ENCODE peak calls at places on chromosomes 13 and 19, in nine cellular contexts. A, Z, H, U, R, S, F, D and N are unnamed samples.

GRCh38 chr13:36872621-36873020 is 47.4 kb downstream of the SMAD9 start:
- DNase-seq in A (no peak), Z (no peak), H (peak), U (no peak), R (no peak), S (no peak), F (peak), D (no peak), N (no peak)

GRCh38 chr19:54708781-54709180 is 15.5 kb upstream of the KIR3DL3 start:
- DNase-seq in A (no peak), Z (no peak), H (no peak), U (no peak), R (no peak), S (no peak), F (no peak), D (peak), N (no peak)

GRCh38 chr13:65555973-65556372 is 1674.2 kb downstream of the PCDH9 start:
- DNase-seq in A (no peak), Z (no peak), H (no peak), U (no peak), R (no peak), S (no peak), F (no peak), D (peak), N (no peak)

GRCh38 chr19:14363203-14364097 is 17.8 kb upstream of the ADGRE5 start:
- DNase-seq in A (peak), Z (no peak), H (peak), U (no peak), R (no peak), S (peak), F (peak), D (no peak), N (no peak)

GRCh38 chr19:47330466-47330869 is 1.5 kb upstream of the C5AR2 start:
- DNase-seq in A (no peak), Z (no peak), H (no peak), U (no peak), R (no peak), S (no peak), F (no peak), D (no peak), N (no peak)

GRCh38 chr13:50179977-50180376 is 164.7 kb downstream of the KCNRG start:
- DNase-seq in A (no peak), Z (no peak), H (no peak), U (no peak), R (no peak), S (no peak), F (no peak), D (no peak), N (no peak)

GRCh38 chr19:7655581-7655980 is 13.3 kb upstream of the RETN start:
- DNase-seq in A (no peak), Z (no peak), H (no peak), U (no peak), R (no peak), S (no peak), F (no peak), D (no peak), N (no peak)

GRCh38 chr13:73248711-73249580 is 190.1 kb downstream of the KLF5 start:
- DNase-seq in A (no peak), Z (no peak), H (no peak), U (no peak), R (no peak), S (no peak), F (no peak), D (no peak), N (no peak)

GRCh38 chr13:36531746-36532486 is 99.6 kb downstream of the CCNA1 start:
- DNase-seq in A (no peak), Z (no peak), H (no peak), U (no peak), R (no peak), S (no peak), F (no peak), D (no peak), N (no peak)

GRCh38 chr13:113110048-113110851 is 4.7 kb downstream of the F7 start:
- DNase-seq in A (peak), Z (no peak), H (no peak), U (no peak), R (no peak), S (no peak), F (peak), D (no peak), N (peak)

GRCh38 chr13:42883771-42884170 is 102.4 kb downstream of the FAM216B start:
- DNase-seq in A (peak), Z (no peak), H (peak), U (no peak), R (no peak), S (no peak), F (peak), D (peak), N (no peak)

GRCh38 chr13:112683581-112683980 is 6.3 kb upstream of the ATP11A start:
- DNase-seq in A (no peak), Z (no peak), H (no peak), U (no peak), R (no peak), S (no peak), F (no peak), D (no peak), N (no peak)

GRCh38 chr13:80337706-80338105 is 3.2 kb downstream of the SPRY2 start:
- DNase-seq in A (no peak), Z (no peak), H (no peak), U (no peak), R (no peak), S (no peak), F (no peak), D (no peak), N (no peak)

GRCh38 chr13:91127995-91128394 is 219.5 kb upstream of the MIR17HG start:
- DNase-seq in A (no peak), Z (no peak), H (no peak), U (no peak), R (no peak), S (no peak), F (no peak), D (no peak), N (no peak)

GRCh38 chr19:16608290-16608704 is 19.7 kb downstream of the MED26 start:
- DNase-seq in A (no peak), Z (no peak), H (no peak), U (no peak), R (no peak), S (peak), F (no peak), D (no peak), N (no peak)

GRCh38 chr13:26377038-26377437 is 123.1 kb downstream of the CDK8 start:
- DNase-seq in A (peak), Z (no peak), H (no peak), U (no peak), R (no peak), S (no peak), F (peak), D (no peak), N (no peak)

GRCh38 chr13:87676254-87677042 is 5.3 kb downstream of the SLITRK5 start:
- DNase-seq in A (no peak), Z (no peak), H (no peak), U (no peak), R (no peak), S (no peak), F (no peak), D (no peak), N (no peak)

GRCh38 chr13:32984857-32985626 is 31.2 kb upstream of the KL start:
- DNase-seq in A (no peak), Z (no peak), H (no peak), U (no peak), R (no peak), S (no peak), F (no peak), D (no peak), N (no peak)

GRCh38 chr13:107361666-107362065 is 793.7 kb upstream of the ARGLU1 start:
- DNase-seq in A (no peak), Z (no peak), H (no peak), U (no peak), R (no peak), S (no peak), F (no peak), D (no peak), N (no peak)

GRCh38 chr13:49530452-49530851 is 34.7 kb downstream of the PHF11 start:
- DNase-seq in A (no peak), Z (no peak), H (no peak), U (no peak), R (no peak), S (no peak), F (no peak), D (no peak), N (no peak)

GRCh38 chr13:50365683-50366391 is 350.6 kb downstream of the KCNRG start:
- DNase-seq in A (no peak), Z (no peak), H (no peak), U (peak), R (peak), S (no peak), F (no peak), D (no peak), N (peak)

GRCh38 chr19:3656747-3657394 is 30.3 kb upstream of the CACTIN start:
- DNase-seq in A (peak), Z (no peak), H (no peak), U (no peak), R (no peak), S (no peak), F (no peak), D (no peak), N (no peak)

GRCh38 chr19:41323023-41323422 is 13.1 kb downstream of the CCDC97 start:
- DNase-seq in A (peak), Z (no peak), H (peak), U (no peak), R (no peak), S (no peak), F (peak), D (no peak), N (no peak)

GRCh38 chr13:51805313-51805712 is 1.4 kb upstream of the DHRS12 start:
- DNase-seq in A (no peak), Z (no peak), H (no peak), U (no peak), R (no peak), S (no peak), F (no peak), D (no peak), N (no peak)

GRCh38 chr13:82758056-82758455 is 1124.2 kb downstream of the SLITRK1 start:
- DNase-seq in A (no peak), Z (no peak), H (no peak), U (no peak), R (no peak), S (no peak), F (no peak), D (no peak), N (no peak)

GRCh38 chr19:4067396-4068057 is 828 bp upstream of the ZBTB7A start:
- DNase-seq in A (no peak), Z (no peak), H (no peak), U (no peak), R (no peak), S (no peak), F (peak), D (no peak), N (no peak)

GRCh38 chr19:45361608-45362007 is 8.8 kb downstream of the ERCC2 start:
- DNase-seq in A (no peak), Z (no peak), H (no peak), U (no peak), R (no peak), S (no peak), F (no peak), D (no peak), N (no peak)

GRCh38 chr19:45218887-45219780 is 26.1 kb downstream of the EXOC3L2 start:
- DNase-seq in A (no peak), Z (no peak), H (no peak), U (no peak), R (no peak), S (no peak), F (peak), D (no peak), N (no peak)

GRCh38 chr19:18396471-18397241 is 766 bp downstream of the LRRC25 start:
- DNase-seq in A (no peak), Z (no peak), H (peak), U (no peak), R (no peak), S (no peak), F (no peak), D (no peak), N (no peak)

GRCh38 chr19:35844482-35845214 is 7.7 kb downstream of the NPHS1 start:
- DNase-seq in A (no peak), Z (no peak), H (no peak), U (no peak), R (no peak), S (no peak), F (no peak), D (no peak), N (no peak)

GRCh38 chr13:43363156-43363918 is 340.0 kb downstream of the DNAJC15 start:
- DNase-seq in A (no peak), Z (no peak), H (no peak), U (no peak), R (no peak), S (no peak), F (no peak), D (peak), N (no peak)

GRCh38 chr19:18089726-18090125 is 3.0 kb upstream of the IL12RB1 start:
- DNase-seq in A (no peak), Z (no peak), H (no peak), U (no peak), R (no peak), S (no peak), F (no peak), D (no peak), N (no peak)

GRCh38 chr13:73722120-73722519 is 412.1 kb downstream of the KLF12 start:
- DNase-seq in A (no peak), Z (no peak), H (no peak), U (no peak), R (no peak), S (no peak), F (no peak), D (no peak), N (no peak)

GRCh38 chr19:36331353-36332228 is 47.4 kb downstream of the ZFP14 start:
- DNase-seq in A (peak), Z (no peak), H (peak), U (peak), R (peak), S (peak), F (peak), D (peak), N (peak)